ENCODE peak calls at places on chromosomes 7 and 10, in five cellular contexts. D, S, E, K and O are unnamed samples.

GRCh38 chr7:5638994-5639393 is 142.5 kb downstream of the RNF216 start:
- DNase-seq in D (peak), E (no peak), S (no peak), K (no peak), O (peak)

GRCh38 chr7:4788627-4789189 is 13.3 kb downstream of the AP5Z1 start:
- DNase-seq in E (no peak), S (no peak), K (peak), D (no peak), O (no peak)

GRCh38 chr7:68642727-68643126 is 955.5 kb upstream of the AUTS2 start:
- DNase-seq in E (no peak), K (no peak), S (no peak), D (no peak), O (no peak)

GRCh38 chr7:131948434-131949053 is 392.1 kb upstream of the PODXL start:
- DNase-seq in K (no peak), D (peak), S (peak), E (no peak), O (no peak)

GRCh38 chr10:98212204-98212603 is 55.8 kb downstream of the LOXL4 start:
- DNase-seq in S (no peak), D (no peak), K (no peak), E (no peak), O (no peak)

GRCh38 chr7:131188367-131189339 is 139.0 kb upstream of the MKLN1 start:
- DNase-seq in E (no peak), S (peak), K (no peak), D (peak), O (no peak)

GRCh38 chr7:517848-518629 is 1.6 kb downstream of the PDGFA start:
- DNase-seq in K (peak), S (peak), D (peak), E (peak), O (no peak)

GRCh38 chr10:107341281-107341680 is 176.8 kb upstream of the SORCS1 start:
- DNase-seq in S (no peak), E (no peak), K (no peak), D (no peak), O (peak)

GRCh38 chr10:13709931-13710690 is 123.3 kb downstream of the PRPF18 start:
- DNase-seq in D (peak), E (no peak), K (no peak), S (peak), O (no peak)

GRCh38 chr10:110600487-110601101 is 33.1 kb downstream of the SMC3 start:
- DNase-seq in S (peak), D (peak), E (no peak), K (no peak), O (peak)
- TF ChIP-seq CTCF in S (peak), D (peak), E (no peak), K (peak), O (peak)

GRCh38 chr10:43076311-43076875 is 476 bp upstream of the RET start:
- DNase-seq in K (peak), D (no peak), S (no peak), E (no peak), O (no peak)
- H3K4me3 ChIP-seq in K (peak), D (no peak), S (no peak), E (no peak), O (no peak)

GRCh38 chr7:96136600-96137239 is 185.2 kb downstream of the SLC25A13 start:
- DNase-seq in E (no peak), D (no peak), S (no peak), K (no peak), O (no peak)

GRCh38 chr7:96127746-96128145 is 194.2 kb downstream of the SLC25A13 start:
- DNase-seq in D (no peak), S (no peak), E (no peak), K (no peak), O (no peak)

GRCh38 chr7:96135241-96135640 is 186.7 kb downstream of the SLC25A13 start:
- DNase-seq in E (no peak), D (no peak), S (no peak), K (no peak), O (peak)

GRCh38 chr7:96126382-96126781 is 195.5 kb downstream of the SLC25A13 start:
- DNase-seq in K (no peak), E (no peak), D (no peak), S (no peak), O (peak)

DNA sequence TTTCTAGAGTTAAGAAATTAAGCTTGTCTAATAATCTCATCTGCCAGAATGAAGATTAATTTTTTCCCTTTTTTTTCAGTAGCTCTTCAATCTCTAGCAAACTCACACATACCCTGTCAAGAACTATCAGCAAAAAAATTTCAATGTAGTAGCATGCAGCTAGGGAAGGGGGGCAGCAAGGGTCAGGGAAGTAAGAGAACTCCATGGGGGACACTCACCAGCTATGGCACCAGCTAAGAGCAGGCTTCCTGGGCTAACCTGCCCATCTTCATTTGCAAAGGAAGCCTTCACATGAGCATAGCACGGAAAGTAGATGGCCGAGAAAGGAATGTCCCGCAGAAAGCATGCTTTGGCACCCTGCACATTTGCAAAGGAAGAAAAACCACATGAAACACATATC is 190.4 kb downstream of the SLC25A13 start:
- DNase-seq in D (no peak), E (no peak), S (no peak), K (no peak), O (no peak)
- TF ChIP-seq CTCF in D (no peak), E (no peak), S (no peak), K (no peak), O (no peak)

GRCh38 chr7:133434246-133434865 is 181.5 kb downstream of the EXOC4 start:
- DNase-seq in S (peak), K (no peak), D (peak), E (no peak), O (no peak)
- H3K4me3 ChIP-seq in S (no peak), K (no peak), D (no peak), E (no peak), O (no peak)

GRCh38 chr7:136213012-136213411 is 235.9 kb upstream of the MTPN start:
- DNase-seq in S (no peak), E (no peak), D (no peak), K (no peak), O (no peak)
- TF ChIP-seq CTCF in S (no peak), E (no peak), D (no peak), K (no peak), O (no peak)

GRCh38 chr10:70317943-70318318 is 34.1 kb upstream of the NPFFR1 start:
- DNase-seq in E (no peak), S (no peak), D (no peak), K (no peak), O (no peak)
- H3K4me3 ChIP-seq in E (no peak), S (no peak), D (no peak), K (no peak), O (no peak)